ENCODE peak calls at places on chromosomes 12 and 14, in nine cellular contexts. One of them, this sample, is unnamed.

GRCh38 chr14:74459289-74459946 is 33.4 kb upstream of the SYNDIG1L start:
- DNase-seq in ascending aorta: no peak
- DNase-seq in A549: peak; percentile 51
- DNase-seq in dorsolateral prefrontal cortex: no peak
- DNase-seq in testis: peak; percentile 64
- DNase-seq in lung: no peak
- DNase-seq in coronary artery: peak; percentile 64
- DNase-seq in caudate nucleus: no peak
- DNase-seq in MM.1S: no peak
- DNase-seq in this sample: peak; percentile 59

GRCh38 chr12:47741340-47741703 is 16.0 kb upstream of the ENDOU start:
- DNase-seq in coronary artery: no peak
- DNase-seq in dorsolateral prefrontal cortex: peak; percentile 96
- DNase-seq in A549: no peak
- DNase-seq in caudate nucleus: no peak
- DNase-seq in lung: peak; percentile 64
- DNase-seq in ascending aorta: peak; percentile 86
- DNase-seq in testis: peak; percentile 86
- DNase-seq in MM.1S: peak; percentile 93
- DNase-seq in this sample: peak; percentile 78

GRCh38 chr14:63286071-63286470 is 32.7 kb downstream of the GPHB5 start:
- DNase-seq in caudate nucleus: no peak
- DNase-seq in coronary artery: no peak
- DNase-seq in MM.1S: no peak
- DNase-seq in testis: no peak
- DNase-seq in lung: no peak
- DNase-seq in ascending aorta: no peak
- DNase-seq in dorsolateral prefrontal cortex: no peak
- DNase-seq in A549: no peak
- DNase-seq in this sample: no peak

GRCh38 chr12:84856156-84856900 is 56.3 kb downstream of the SLC6A15 start:
- DNase-seq in caudate nucleus: no peak
- DNase-seq in MM.1S: no peak
- DNase-seq in testis: no peak
- DNase-seq in coronary artery: no peak
- DNase-seq in dorsolateral prefrontal cortex: no peak
- DNase-seq in A549: no peak
- DNase-seq in lung: no peak
- DNase-seq in ascending aorta: no peak
- DNase-seq in this sample: no peak

GRCh38 chr12:29662737-29663323 is 120.9 kb downstream of the TMTC1 start:
- DNase-seq in lung: no peak
- DNase-seq in coronary artery: no peak
- DNase-seq in A549: no peak
- DNase-seq in ascending aorta: no peak
- DNase-seq in MM.1S: no peak
- DNase-seq in testis: no peak
- DNase-seq in caudate nucleus: no peak
- DNase-seq in dorsolateral prefrontal cortex: no peak
- DNase-seq in this sample: no peak

GRCh38 chr14:39272918-39273317 is 39.2 kb downstream of the MIA2 start:
- DNase-seq in MM.1S: no peak
- DNase-seq in lung: no peak
- DNase-seq in testis: no peak
- DNase-seq in A549: no peak
- DNase-seq in coronary artery: no peak
- DNase-seq in ascending aorta: no peak
- DNase-seq in dorsolateral prefrontal cortex: no peak
- DNase-seq in caudate nucleus: no peak
- DNase-seq in this sample: no peak

GRCh38 chr12:29278673-29279420 is 102.1 kb downstream of the ERGIC2 start:
- DNase-seq in caudate nucleus: no peak
- DNase-seq in lung: no peak
- DNase-seq in dorsolateral prefrontal cortex: no peak
- DNase-seq in A549: no peak
- DNase-seq in MM.1S: no peak
- DNase-seq in testis: no peak
- DNase-seq in coronary artery: no peak
- DNase-seq in ascending aorta: no peak
- DNase-seq in this sample: no peak

GRCh38 chr12:6818246-6819006 is 3.2 kb upstream of the GPR162 start:
- DNase-seq in testis: no peak
- DNase-seq in dorsolateral prefrontal cortex: no peak
- DNase-seq in lung: no peak
- DNase-seq in coronary artery: no peak
- DNase-seq in ascending aorta: no peak
- DNase-seq in caudate nucleus: no peak
- DNase-seq in A549: no peak
- DNase-seq in MM.1S: no peak
- DNase-seq in this sample: no peak

GRCh38 chr14:93023039-93023438 is 92.7 kb downstream of the ITPK1 start:
- DNase-seq in caudate nucleus: no peak
- DNase-seq in ascending aorta: no peak
- DNase-seq in testis: peak; percentile 54
- DNase-seq in A549: no peak
- DNase-seq in dorsolateral prefrontal cortex: no peak
- DNase-seq in MM.1S: no peak
- DNase-seq in lung: no peak
- DNase-seq in coronary artery: no peak
- DNase-seq in this sample: no peak

GRCh38 chr12:118850244-118850825 is 131.0 kb upstream of the SRRM4 start:
- DNase-seq in MM.1S: no peak
- DNase-seq in ascending aorta: no peak
- DNase-seq in lung: no peak
- DNase-seq in A549: peak; percentile 5
- DNase-seq in coronary artery: no peak
- DNase-seq in testis: peak; percentile 66
- DNase-seq in dorsolateral prefrontal cortex: no peak
- DNase-seq in caudate nucleus: no peak
- DNase-seq in this sample: no peak

GRCh38 chr12:92608418-92609091 is 94.2 kb upstream of the PLEKHG7 start:
- DNase-seq in A549: peak; percentile 27
- DNase-seq in caudate nucleus: peak; percentile 67
- DNase-seq in lung: no peak
- DNase-seq in ascending aorta: no peak
- DNase-seq in testis: no peak
- DNase-seq in MM.1S: peak; percentile 19
- DNase-seq in coronary artery: no peak
- DNase-seq in dorsolateral prefrontal cortex: no peak
- DNase-seq in this sample: peak; percentile 30

GRCh38 chr12:104659058-104659457 is 202.3 kb downstream of the CHST11 start:
- DNase-seq in dorsolateral prefrontal cortex: no peak
- DNase-seq in testis: no peak
- DNase-seq in A549: no peak
- DNase-seq in ascending aorta: no peak
- DNase-seq in lung: no peak
- DNase-seq in coronary artery: no peak
- DNase-seq in caudate nucleus: no peak
- DNase-seq in MM.1S: no peak
- DNase-seq in this sample: no peak

GRCh38 chr14:101518611-101519048 is 42.7 kb upstream of the DIO3 start:
- DNase-seq in coronary artery: no peak
- DNase-seq in lung: no peak
- DNase-seq in MM.1S: no peak
- DNase-seq in A549: no peak
- DNase-seq in testis: peak; percentile 72
- DNase-seq in dorsolateral prefrontal cortex: no peak
- DNase-seq in ascending aorta: no peak
- DNase-seq in caudate nucleus: no peak
- DNase-seq in this sample: peak; percentile 23

GRCh38 chr12:29270446-29270845 is 110.5 kb downstream of the ERGIC2 start:
- DNase-seq in caudate nucleus: no peak
- DNase-seq in ascending aorta: no peak
- DNase-seq in dorsolateral prefrontal cortex: no peak
- DNase-seq in testis: no peak
- DNase-seq in MM.1S: no peak
- DNase-seq in lung: no peak
- DNase-seq in coronary artery: no peak
- DNase-seq in A549: no peak
- DNase-seq in this sample: no peak

GRCh38 chr12:116881325-116881866 is at the start of gene HRK:
- DNase-seq in caudate nucleus: no peak
- DNase-seq in lung: no peak
- DNase-seq in dorsolateral prefrontal cortex: no peak
- DNase-seq in MM.1S: peak; percentile 21
- DNase-seq in coronary artery: no peak
- DNase-seq in ascending aorta: no peak
- DNase-seq in testis: peak; percentile 48
- DNase-seq in A549: no peak
- DNase-seq in this sample: peak; percentile 19

GRCh38 chr12:113422030-113422900 is at the start of gene SDSL:
- DNase-seq in MM.1S: peak; percentile 64
- DNase-seq in A549: peak; percentile 80
- DNase-seq in dorsolateral prefrontal cortex: peak; percentile 64
- DNase-seq in coronary artery: peak; percentile 82
- DNase-seq in ascending aorta: peak; percentile 84
- DNase-seq in caudate nucleus: no peak
- DNase-seq in testis: peak; percentile 81
- DNase-seq in lung: peak; percentile 76
- DNase-seq in this sample: peak; percentile 93

GRCh38 chr14:70907172-70907995 is at the start of gene PCNX1:
- DNase-seq in A549: peak; percentile 87
- DNase-seq in lung: peak; percentile 90
- DNase-seq in coronary artery: peak; percentile 90
- DNase-seq in testis: peak; percentile 93
- DNase-seq in ascending aorta: peak; percentile 92
- DNase-seq in MM.1S: peak; percentile 69
- DNase-seq in caudate nucleus: peak; percentile 76
- DNase-seq in dorsolateral prefrontal cortex: peak; percentile 89
- DNase-seq in this sample: peak; percentile 91

GRCh38 chr14:33754264-33754663 is 196.6 kb downstream of the EGLN3 start:
- DNase-seq in coronary artery: no peak
- DNase-seq in dorsolateral prefrontal cortex: no peak
- DNase-seq in ascending aorta: no peak
- DNase-seq in MM.1S: no peak
- DNase-seq in lung: no peak
- DNase-seq in testis: no peak
- DNase-seq in caudate nucleus: no peak
- DNase-seq in A549: no peak
- DNase-seq in this sample: no peak

GRCh38 chr12:46522141-46522540 is 149.6 kb upstream of the SLC38A2 start:
- DNase-seq in ascending aorta: no peak
- DNase-seq in dorsolateral prefrontal cortex: no peak
- DNase-seq in coronary artery: no peak
- DNase-seq in caudate nucleus: no peak
- DNase-seq in testis: no peak
- DNase-seq in A549: no peak
- DNase-seq in MM.1S: no peak
- DNase-seq in lung: no peak
- DNase-seq in this sample: no peak

GRCh38 chr14:52253503-52253902 is 14.0 kb upstream of the PTGDR start:
- DNase-seq in MM.1S: no peak
- DNase-seq in A549: no peak
- DNase-seq in testis: no peak
- DNase-seq in dorsolateral prefrontal cortex: no peak
- DNase-seq in ascending aorta: no peak
- DNase-seq in lung: no peak
- DNase-seq in coronary artery: no peak
- DNase-seq in caudate nucleus: no peak
- DNase-seq in this sample: no peak

GRCh38 chr14:26845106-26845818 is 247.4 kb upstream of the NOVA1 start:
- DNase-seq in lung: no peak
- DNase-seq in caudate nucleus: no peak
- DNase-seq in testis: no peak
- DNase-seq in MM.1S: no peak
- DNase-seq in dorsolateral prefrontal cortex: no peak
- DNase-seq in coronary artery: no peak
- DNase-seq in A549: no peak
- DNase-seq in ascending aorta: no peak
- DNase-seq in this sample: no peak
- H3K27ac ChIP-seq in lung: no peak overlapping the region
- H3K27ac ChIP-seq in caudate nucleus: no peak overlapping the region
- H3K27ac ChIP-seq in testis: no peak overlapping the region
- H3K27ac ChIP-seq in MM.1S: no peak overlapping the region
- H3K27ac ChIP-seq in dorsolateral prefrontal cortex: no peak overlapping the region
- H3K27ac ChIP-seq in coronary artery: no peak overlapping the region
- H3K27ac ChIP-seq in A549: peak overlapping the region; percentile 66
- H3K27ac ChIP-seq in ascending aorta: no peak overlapping the region
- H3K27ac ChIP-seq in this sample: no peak overlapping the region

GRCh38 chr12:90546511-90546910 is 408.5 kb downstream of the CCER1 start:
- DNase-seq in ascending aorta: no peak
- DNase-seq in caudate nucleus: no peak
- DNase-seq in dorsolateral prefrontal cortex: no peak
- DNase-seq in testis: no peak
- DNase-seq in coronary artery: no peak
- DNase-seq in A549: no peak
- DNase-seq in MM.1S: no peak
- DNase-seq in lung: no peak
- DNase-seq in this sample: no peak

GRCh38 chr12:90543841-90544240 is 411.1 kb downstream of the CCER1 start:
- DNase-seq in caudate nucleus: no peak
- DNase-seq in testis: no peak
- DNase-seq in A549: no peak
- DNase-seq in MM.1S: no peak
- DNase-seq in dorsolateral prefrontal cortex: no peak
- DNase-seq in lung: no peak
- DNase-seq in coronary artery: no peak
- DNase-seq in ascending aorta: no peak
- DNase-seq in this sample: no peak

GRCh38 chr12:90548595-90548994 is 406.4 kb downstream of the CCER1 start:
- DNase-seq in caudate nucleus: no peak
- DNase-seq in dorsolateral prefrontal cortex: no peak
- DNase-seq in coronary artery: no peak
- DNase-seq in A549: no peak
- DNase-seq in lung: no peak
- DNase-seq in testis: no peak
- DNase-seq in MM.1S: no peak
- DNase-seq in ascending aorta: no peak
- DNase-seq in this sample: no peak

GRCh38 chr12:90543393-90543792 is 411.6 kb downstream of the CCER1 start:
- DNase-seq in A549: no peak
- DNase-seq in testis: no peak
- DNase-seq in caudate nucleus: no peak
- DNase-seq in ascending aorta: no peak
- DNase-seq in MM.1S: no peak
- DNase-seq in coronary artery: no peak
- DNase-seq in lung: no peak
- DNase-seq in dorsolateral prefrontal cortex: no peak
- DNase-seq in this sample: no peak
- H3K27ac ChIP-seq in A549: no peak overlapping the region
- H3K27ac ChIP-seq in testis: no peak overlapping the region
- H3K27ac ChIP-seq in caudate nucleus: no peak overlapping the region
- H3K27ac ChIP-seq in ascending aorta: no peak overlapping the region
- H3K27ac ChIP-seq in MM.1S: no peak overlapping the region
- H3K27ac ChIP-seq in coronary artery: no peak overlapping the region
- H3K27ac ChIP-seq in lung: no peak overlapping the region
- H3K27ac ChIP-seq in dorsolateral prefrontal cortex: no peak overlapping the region
- H3K27ac ChIP-seq in this sample: no peak overlapping the region

GRCh38 chr14:21258194-21258888 is 10.9 kb downstream of the HNRNPC start:
- DNase-seq in dorsolateral prefrontal cortex: no peak
- DNase-seq in testis: no peak
- DNase-seq in caudate nucleus: no peak
- DNase-seq in coronary artery: no peak
- DNase-seq in MM.1S: no peak
- DNase-seq in A549: no peak
- DNase-seq in lung: no peak
- DNase-seq in ascending aorta: no peak
- DNase-seq in this sample: no peak
- H3K27ac ChIP-seq in dorsolateral prefrontal cortex: no peak overlapping the region
- H3K27ac ChIP-seq in testis: no peak overlapping the region
- H3K27ac ChIP-seq in caudate nucleus: no peak overlapping the region
- H3K27ac ChIP-seq in coronary artery: no peak overlapping the region
- H3K27ac ChIP-seq in MM.1S: no peak overlapping the region
- H3K27ac ChIP-seq in A549: no peak overlapping the region
- H3K27ac ChIP-seq in lung: no peak overlapping the region
- H3K27ac ChIP-seq in ascending aorta: no peak overlapping the region
- H3K27ac ChIP-seq in this sample: no peak overlapping the region

GRCh38 chr12:82760423-82760822 is 73.7 kb downstream of the TMTC2 start:
- DNase-seq in ascending aorta: no peak
- DNase-seq in MM.1S: no peak
- DNase-seq in testis: no peak
- DNase-seq in dorsolateral prefrontal cortex: no peak
- DNase-seq in lung: no peak
- DNase-seq in caudate nucleus: no peak
- DNase-seq in coronary artery: no peak
- DNase-seq in A549: no peak
- DNase-seq in this sample: no peak
- H3K27ac ChIP-seq in ascending aorta: no peak overlapping the region
- H3K27ac ChIP-seq in MM.1S: no peak overlapping the region
- H3K27ac ChIP-seq in testis: no peak overlapping the region
- H3K27ac ChIP-seq in dorsolateral prefrontal cortex: no peak overlapping the region
- H3K27ac ChIP-seq in lung: no peak overlapping the region
- H3K27ac ChIP-seq in caudate nucleus: no peak overlapping the region
- H3K27ac ChIP-seq in coronary artery: no peak overlapping the region
- H3K27ac ChIP-seq in A549: no peak overlapping the region
- H3K27ac ChIP-seq in this sample: no peak overlapping the region